ENCODE peak calls at places on chromosome 21, in five cellular contexts. O, W, H, K and I are unnamed samples.

GRCh38 chr21:45937721-45938452 is 43.7 kb upstream of the COL6A1 start:
- DNase-seq in W (no peak), O (no peak), K (no peak), H (no peak), I (no peak)

GRCh38 chr21:29164330-29164942 is 34.0 kb downstream of the MAP3K7CL start:
- DNase-seq in W (peak; percentile 55), H (no peak), K (no peak), O (peak; percentile 63), I (peak; percentile 53)

GRCh38 chr21:28793043-28793442 is 199.6 kb downstream of the LTN1 start:
- DNase-seq in O (no peak), W (peak; percentile 11), K (no peak), H (no peak), I (no peak)

GRCh38 chr21:14376854-14377253 is 6.1 kb downstream of the HSPA13 start:
- DNase-seq in W (no peak), H (no peak), K (no peak), O (no peak), I (no peak)

GRCh38 chr21:39020751-39021474 is 162.3 kb downstream of the PSMG1 start:
- DNase-seq in W (no peak), O (peak; percentile 64), H (no peak), K (no peak), I (no peak)

GRCh38 chr21:32772281-32773047 is 909 bp upstream of the PAXBP1 start:
- DNase-seq in O (no peak), K (no peak), W (no peak), H (peak; percentile 9), I (peak; percentile 31)

GRCh38 chr21:29538115-29538514 is 239.4 kb downstream of the BACH1 start:
- DNase-seq in W (no peak), O (no peak), K (no peak), H (no peak), I (no peak)

GRCh38 chr21:29228306-29228705 is 70.4 kb upstream of the BACH1 start:
- DNase-seq in K (no peak), H (no peak), W (no peak), O (no peak), I (no peak)

GRCh38 chr21:31931644-31932469 is 59.0 kb downstream of the HUNK start:
- DNase-seq in W (no peak), H (no peak), O (peak; percentile 47), K (no peak), I (no peak)

GRCh38 chr21:24375201-24375600 is 1232.1 kb downstream of the MRPL39 start:
- DNase-seq in O (no peak), K (no peak), H (no peak), W (no peak), I (no peak)

GRCh38 chr21:39144191-39144590 is 39.1 kb downstream of the PSMG1 start:
- DNase-seq in O (no peak), H (no peak), W (no peak), K (no peak), I (no peak)

GRCh38 chr21:39082656-39083376 is 100.4 kb downstream of the PSMG1 start:
- DNase-seq in O (peak; percentile 64), W (no peak), K (no peak), H (no peak), I (no peak)

GRCh38 chr21:29888437-29888836 is 51.4 kb downstream of the GRIK1 start:
- DNase-seq in O (no peak), K (no peak), W (no peak), H (no peak), I (no peak)

GRCh38 chr21:43194303-43195130 is 25.7 kb downstream of the CRYAA start:
- DNase-seq in O (peak; percentile 57), W (no peak), K (no peak), H (no peak), I (no peak)

GRCh38 chr21:30426732-30427131 is 1.0 kb upstream of the KRTAP13-3 start:
- DNase-seq in O (no peak), K (peak; percentile 43), W (peak; percentile 88), H (no peak), I (no peak)

GRCh38 chr21:45957551-45957950 is 24.0 kb upstream of the COL6A1 start:
- DNase-seq in H (no peak), W (no peak), O (no peak), K (no peak), I (no peak)

GRCh38 chr21:33924079-33924765 is 8.6 kb upstream of the ATP5PO start:
- DNase-seq in K (peak; percentile 62), O (peak; percentile 70), W (peak; percentile 89), H (peak; percentile 67), I (peak; percentile 82)

GRCh38 chr21:43262427-43262826 is 93.6 kb downstream of the CRYAA start:
- DNase-seq in W (no peak), H (no peak), O (no peak), K (no peak), I (no peak)

GRCh38 chr21:29638761-29639327 is 301.0 kb downstream of the GRIK1 start:
- DNase-seq in K (no peak), O (no peak), W (no peak), H (no peak), I (no peak)

GRCh38 chr21:42750737-42751530 is 97.5 kb downstream of the PDE9A start:
- DNase-seq in O (no peak), H (no peak), W (no peak), K (no peak), I (no peak)

GRCh38 chr21:43281661-43282357 is 113.0 kb downstream of the CRYAA start:
- DNase-seq in O (no peak), W (no peak), K (no peak), H (no peak), I (no peak)

GRCh38 chr21:33300701-33301631 is 23.8 kb upstream of the IFNAR1 start:
- DNase-seq in H (no peak), W (no peak), K (no peak), O (no peak), I (no peak)

GRCh38 chr21:38082936-38083335 is 166.7 kb upstream of the KCNJ6 start:
- DNase-seq in K (no peak), W (no peak), H (no peak), O (no peak), I (no peak)

GRCh38 chr21:34946385-34947121 is 102.5 kb downstream of the RUNX1 start:
- DNase-seq in H (no peak), K (no peak), W (no peak), O (no peak), I (no peak)

GRCh38 chr21:35102488-35103407 is 53.6 kb upstream of the RUNX1 start:
- DNase-seq in H (no peak), O (peak; percentile 48), K (no peak), W (no peak), I (no peak)

GRCh38 chr21:46128106-46128982 is 27.0 kb downstream of the FTCD start:
- DNase-seq in H (no peak), O (no peak), K (no peak), W (no peak), I (no peak)

GRCh38 chr21:38680401-38680800 is 125.3 kb upstream of the ETS2 start:
- DNase-seq in O (no peak), K (no peak), H (no peak), W (no peak), I (no peak)

GRCh38 chr21:15992171-15992570 is 262.4 kb downstream of the USP25 start:
- DNase-seq in K (no peak), O (no peak), W (no peak), H (no peak), I (no peak)
- TF ChIP-seq SUZ12 in K (no peak), O (no peak), W (no peak), H (no peak), I (no peak)

GRCh38 chr21:41686664-41687063 is 80.2 kb downstream of the RIPK4 start:
- DNase-seq in H (no peak), W (no peak), O (peak; percentile 72), K (no peak), I (no peak)

GRCh38 chr21:41685511-41686149 is 81.2 kb downstream of the RIPK4 start:
- DNase-seq in K (no peak), O (no peak), H (no peak), W (no peak), I (no peak)

GRCh38 chr21:41683815-41684214 is 83.0 kb downstream of the RIPK4 start:
- DNase-seq in O (peak; percentile 19), H (no peak), W (no peak), K (no peak), I (no peak)

GRCh38 chr21:41682719-41683179 is 84.1 kb downstream of the RIPK4 start:
- DNase-seq in H (no peak), K (no peak), W (no peak), O (no peak), I (no peak)

DNA sequence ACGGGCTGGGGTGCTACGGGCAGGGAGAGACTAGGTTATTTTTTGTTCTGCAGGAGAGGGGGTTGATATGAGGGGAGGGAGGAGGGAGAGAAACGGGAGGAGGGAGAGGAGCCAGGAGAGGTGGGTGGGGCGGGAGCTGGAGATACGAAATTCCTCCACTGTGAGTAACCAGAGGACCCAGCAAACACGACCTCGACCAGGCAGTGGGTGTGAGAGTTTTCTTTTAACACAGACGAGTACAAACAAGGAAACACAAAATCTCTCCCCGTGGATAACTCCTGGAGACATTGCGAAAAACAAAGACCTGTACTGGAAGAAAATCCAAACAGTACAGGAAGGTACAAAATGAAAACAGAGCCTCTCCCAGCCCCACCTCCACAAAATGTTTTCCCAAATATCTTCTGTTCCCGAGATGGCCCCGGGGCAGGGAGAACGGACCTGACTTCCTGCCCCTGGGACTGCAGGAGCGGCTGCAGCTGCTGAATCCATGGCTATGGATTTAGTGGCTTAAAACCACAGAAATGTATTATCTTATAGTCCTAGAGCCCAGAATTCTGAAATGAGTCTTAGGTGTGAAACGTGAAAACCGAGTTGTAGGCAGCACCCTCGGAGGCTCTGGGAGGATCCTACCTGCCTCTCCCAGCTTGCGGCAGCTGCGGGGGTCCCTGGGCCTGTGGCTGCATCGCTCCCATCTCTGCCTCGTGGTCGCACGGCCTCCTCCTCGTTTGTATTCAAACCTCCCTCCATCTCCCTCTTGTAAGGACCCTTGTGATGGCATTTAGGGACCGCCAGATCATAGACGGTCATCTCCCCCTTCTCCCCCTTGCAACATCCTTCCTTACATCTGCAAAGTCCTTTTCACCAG is 82.2 kb downstream of the RIPK4 start:
- DNase-seq in H (no peak), K (no peak), O (peak; percentile 24), W (peak; percentile 27), I (no peak)
- TF ChIP-seq SUZ12 in H (no peak), K (no peak), O (no peak), W (no peak), I (no peak)

DNA sequence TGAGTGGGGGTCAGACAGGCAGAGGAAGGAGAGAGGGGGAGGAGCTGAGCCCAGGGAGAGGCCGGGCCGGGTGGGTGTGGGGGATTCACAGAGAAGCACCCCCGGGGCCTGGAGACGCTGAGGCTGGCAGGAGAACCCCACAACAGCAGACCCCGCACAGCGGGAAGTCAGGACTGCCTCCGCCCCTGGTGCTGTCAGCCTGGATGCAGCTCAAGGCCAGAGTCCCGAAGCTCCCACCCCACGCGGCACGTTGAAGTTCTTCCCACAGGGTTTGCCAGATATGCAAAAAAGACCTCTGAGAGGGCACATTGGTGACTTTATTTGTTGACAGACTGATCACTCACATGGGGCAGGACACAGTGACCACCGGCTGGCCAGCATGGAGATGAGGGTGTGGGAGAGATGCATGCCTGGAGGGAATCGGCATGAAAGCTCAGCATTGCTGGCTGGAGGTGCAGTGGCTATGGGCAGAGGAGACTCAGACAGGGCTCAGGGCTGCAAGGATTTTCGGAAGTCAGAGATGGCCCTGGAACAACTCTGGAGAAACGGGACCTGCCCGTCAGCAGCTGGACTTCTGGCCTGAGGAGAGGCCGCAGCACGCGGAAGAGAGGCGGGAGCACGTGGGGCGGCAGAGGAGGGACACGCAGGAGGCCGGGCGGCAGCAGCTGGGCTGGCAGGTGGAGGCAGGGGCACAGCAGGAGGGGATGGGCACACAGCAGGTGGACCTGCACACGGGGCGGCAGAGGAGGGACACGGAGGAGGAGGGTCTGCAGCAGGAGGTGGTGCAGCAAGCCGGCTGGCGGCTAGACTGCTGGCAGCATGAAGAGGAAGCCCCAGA is 885 bp downstream of the KRTAP10-3 start:
- DNase-seq in O (no peak), K (no peak), W (no peak), H (no peak), I (no peak)
- TF ChIP-seq SUZ12 in O (no peak), K (no peak), W (no peak), H (no peak), I (no peak)

GRCh38 chr21:40386981-40387380 is 460.0 kb downstream of the DSCAM start:
- DNase-seq in H (no peak), K (no peak), O (no peak), W (no peak), I (no peak)
- TF ChIP-seq SUZ12 in H (no peak), K (no peak), O (no peak), W (no peak), I (no peak)